ENCODE peak calls at places on chromosomes 7 and 10, in six cellular contexts. M is mesothelial cell of epicardium, U is Peyer's patch, H is fibroblast of pulmonary artery, F is lung, I is psoas muscle. R is an unnamed sample.

GRCh38 chr7:134327896-134328295 is 11.2 kb upstream of the SLC35B4 start:
- DNase-seq in H (peak), I (no peak), F (peak), M (no peak), U (no peak), R (no peak)

GRCh38 chr10:70913546-70914240 is 25.3 kb upstream of the PCBD1 start:
- DNase-seq in F (no peak), M (no peak), I (peak), U (peak), H (no peak), R (no peak)

GRCh38 chr7:91280180-91280579 is 15.9 kb downstream of the FZD1 start:
- DNase-seq in M (no peak), I (no peak), U (no peak), H (no peak), F (no peak), R (no peak)

GRCh38 chr7:575425-576366 is 56.0 kb upstream of the PDGFA start:
- DNase-seq in F (no peak), I (no peak), M (no peak), H (no peak), U (no peak), R (no peak)

GRCh38 chr10:91629715-91630549 is 2.9 kb downstream of the PPP1R3C start:
- DNase-seq in M (no peak), I (no peak), H (no peak), U (no peak), F (no peak), R (no peak)

GRCh38 chr7:131602994-131603372 is 46.6 kb upstream of the PODXL start:
- DNase-seq in M (no peak), I (no peak), U (no peak), H (no peak), F (no peak), R (no peak)

GRCh38 chr7:8160250-8160649 is 101.7 kb downstream of the ICA1 start:
- DNase-seq in F (no peak), M (no peak), H (no peak), U (no peak), I (no peak), R (no peak)

GRCh38 chr7:90455163-90456030 is 14.0 kb upstream of the PTTG1IP2 start:
- DNase-seq in F (no peak), H (peak), M (no peak), U (no peak), I (no peak), R (no peak)

GRCh38 chr10:97669561-97669960 is 17.5 kb downstream of the AVPI1 start:
- DNase-seq in I (no peak), F (no peak), U (no peak), M (no peak), H (no peak), R (no peak)

GRCh38 chr7:106808967-106809635 is 56.0 kb upstream of the PIK3CG start:
- DNase-seq in U (no peak), I (no peak), F (no peak), H (no peak), M (no peak), R (no peak)

GRCh38 chr10:125482108-125482507 is 200.9 kb downstream of the TEX36 start:
- DNase-seq in U (no peak), I (no peak), M (no peak), H (peak), F (no peak), R (no peak)

GRCh38 chr7:112550468-112551060 is 69.8 kb downstream of the LSMEM1 start:
- DNase-seq in U (no peak), M (no peak), I (no peak), F (no peak), H (peak), R (no peak)

GRCh38 chr10:63206997-63207952 is 74.1 kb downstream of the NRBF2 start:
- DNase-seq in I (no peak), H (peak), U (no peak), M (no peak), F (no peak), R (no peak)

GRCh38 chr7:138000081-138000701 is 1.7 kb downstream of the CREB3L2 start:
- DNase-seq in I (peak), H (peak), M (no peak), F (peak), U (no peak), R (no peak)

GRCh38 chr7:66205736-66206080 is 574 bp downstream of the TPST1 start:
- DNase-seq in I (no peak), M (no peak), F (no peak), H (no peak), U (no peak), R (no peak)

GRCh38 chr10:42962120-42962901 is 114.6 kb upstream of the RET start:
- DNase-seq in U (peak), I (peak), H (no peak), M (peak), F (no peak), R (peak)

GRCh38 chr10:71964669-71965515 is 697 bp downstream of the CHST3 start:
- DNase-seq in F (no peak), M (no peak), I (peak), H (peak), U (no peak), R (no peak)

GRCh38 chr10:32459072-32459703 is 13.2 kb downstream of the CCDC7 start:
- DNase-seq in F (no peak), H (no peak), U (no peak), M (no peak), I (no peak), R (no peak)

GRCh38 chr10:116272497-116273221 is at the start of gene GFRA1:
- DNase-seq in M (no peak), H (peak), I (peak), F (no peak), U (no peak), R (no peak)

GRCh38 chr10:12473491-12473890 is 124.1 kb downstream of the CAMK1D start:
- DNase-seq in M (no peak), H (no peak), I (no peak), U (no peak), F (no peak), R (no peak)

GRCh38 chr7:116180302-116180701 is 30.0 kb upstream of the TES start:
- DNase-seq in I (no peak), M (no peak), H (peak), U (no peak), F (no peak), R (no peak)

GRCh38 chr10:102931643-102932042 is 13.5 kb downstream of the CNNM2 start:
- DNase-seq in H (no peak), F (no peak), M (no peak), I (no peak), U (no peak), R (no peak)

GRCh38 chr7:112986256-112987031 is 100.2 kb downstream of the GPR85 start:
- DNase-seq in I (no peak), H (peak), F (no peak), U (no peak), M (no peak), R (no peak)

GRCh38 chr7:99267530-99268360 is 4.9 kb upstream of the MYH16 start:
- DNase-seq in F (no peak), I (no peak), U (no peak), M (no peak), H (peak), R (no peak)

GRCh38 chr10:100866575-100867098 is 46.1 kb upstream of the SLF2 start:
- DNase-seq in I (no peak), U (no peak), H (no peak), M (no peak), F (no peak), R (no peak)

GRCh38 chr7:124724516-124725192 is 40.9 kb downstream of the GPR37 start:
- DNase-seq in H (no peak), F (no peak), U (no peak), I (no peak), M (no peak), R (no peak)

GRCh38 chr10:80555415-80555814 is 17.7 kb downstream of the SH2D4B start:
- DNase-seq in U (no peak), H (no peak), M (no peak), F (no peak), I (no peak), R (no peak)

GRCh38 chr10:72337039-72337629 is 17.6 kb downstream of the DNAJB12 start:
- DNase-seq in F (peak), I (peak), U (peak), H (peak), M (peak), R (peak)

GRCh38 chr7:144050093-144050492 is 1.3 kb downstream of the OR2A5 start:
- DNase-seq in I (no peak), U (no peak), F (no peak), H (no peak), M (no peak), R (no peak)

GRCh38 chr7:82362129-82362528 is 81.4 kb downstream of the CACNA2D1 start:
- DNase-seq in I (no peak), M (no peak), F (no peak), U (no peak), H (peak), R (no peak)

GRCh38 chr10:18145652-18146051 is 5.4 kb downstream of the CACNB2 start:
- DNase-seq in F (no peak), H (peak), M (no peak), U (no peak), I (no peak), R (no peak)

GRCh38 chr7:73606801-73607691 is 17.3 kb downstream of the MLXIPL start:
- DNase-seq in F (peak), I (peak), M (peak), U (no peak), H (peak), R (peak)

GRCh38 chr7:137017221-137017620 is 148.8 kb downstream of the CHRM2 start:
- DNase-seq in F (no peak), M (no peak), I (no peak), U (no peak), H (no peak), R (no peak)

DNA sequence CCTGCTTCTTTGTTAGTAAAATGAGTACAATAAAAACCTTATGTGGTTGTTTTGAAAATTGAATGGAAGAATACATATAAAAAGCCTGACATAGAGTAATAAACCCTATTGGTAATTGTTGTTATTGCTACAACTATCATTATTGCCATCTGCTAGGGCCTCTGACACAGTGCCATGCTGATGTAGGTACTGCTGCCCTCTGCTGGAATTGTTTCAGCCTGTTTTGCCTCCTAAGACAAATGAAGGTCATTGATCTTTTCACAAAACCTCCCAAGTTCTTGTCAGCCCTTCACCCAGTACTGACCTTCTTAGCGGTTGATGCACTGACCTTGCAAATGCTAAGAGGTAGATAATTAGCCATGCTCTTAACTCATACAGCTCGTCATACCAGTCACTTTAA is 975.3 kb downstream of the SORCS1 start:
- DNase-seq in U (no peak), F (no peak), H (peak), M (no peak), I (no peak), R (no peak)
- TF ChIP-seq CTCF in U (no peak), F (no peak), H (peak), M (no peak), I (no peak), R (no peak)

DNA sequence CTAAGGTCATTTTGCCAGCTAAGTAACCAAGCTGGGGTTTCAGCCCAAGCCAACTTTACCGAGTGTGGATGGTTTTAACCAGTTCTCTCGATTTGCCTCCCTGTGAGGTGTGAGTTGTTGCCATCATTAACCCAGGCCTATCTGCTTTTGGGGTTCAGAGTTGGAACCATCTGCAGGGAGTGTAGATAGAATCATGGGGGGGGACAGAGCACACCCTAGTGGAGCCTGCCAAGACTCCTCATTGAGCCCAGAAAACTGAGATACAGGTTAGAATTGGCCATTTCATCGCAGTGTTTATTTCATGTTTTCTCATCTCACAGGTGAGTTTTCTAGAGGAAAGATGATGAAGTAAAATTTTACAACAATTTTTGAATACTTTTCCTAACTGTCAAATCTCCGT is 133.6 kb downstream of the SDK1 start:
- DNase-seq in M (no peak), U (no peak), H (no peak), I (no peak), F (no peak), R (no peak)
- TF ChIP-seq CTCF in M (no peak), U (no peak), H (no peak), I (no peak), F (no peak), R (no peak)

GRCh38 chr7:25148772-25149575 is 23.9 kb upstream of the CYCS start:
- DNase-seq in M (no peak), U (no peak), H (peak), I (no peak), F (no peak), R (no peak)
- TF ChIP-seq CTCF in M (no peak), U (no peak), H (no peak), I (no peak), F (no peak), R (no peak)

DNA sequence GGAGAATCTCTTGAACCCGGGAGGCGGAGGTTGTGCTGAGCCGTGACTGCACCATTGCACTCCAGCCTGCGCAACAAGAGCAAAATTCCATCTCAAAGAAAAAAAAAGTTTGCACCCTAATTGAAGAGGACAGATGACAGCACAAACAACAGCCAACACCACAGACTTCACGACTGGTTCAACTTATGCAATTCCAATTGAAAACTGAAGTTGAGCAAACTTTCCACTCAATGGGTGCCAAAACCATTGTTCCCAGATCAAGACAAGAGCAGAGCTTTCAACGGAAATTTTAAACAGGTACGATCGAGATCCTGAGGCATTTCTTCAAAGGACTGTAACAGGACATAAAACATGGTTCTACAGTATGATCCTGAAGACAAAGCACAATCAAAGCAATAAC is 149.7 kb downstream of the KMT2E start:
- DNase-seq in M (no peak), F (no peak), I (no peak), H (peak), U (no peak), R (no peak)
- TF ChIP-seq CTCF in M (no peak), F (no peak), I (no peak), H (no peak), U (no peak), R (no peak)

R was measured in natural killer cell.